ENCODE peak calls at places on chromosomes 7 and 10, in ten cellular contexts. K is iPS DF 6.9, B is RPMI8226, T is NCI-H345, U is RKO, A is A549, O is NCI-H146, Q is ovary, H is caudate nucleus, X is putamen. W is an unnamed sample.

GRCh38 chr10:8023321-8023720 is 31.2 kb upstream of the GATA3 start:
- DNase-seq in X (no peak), U (no peak), T (no peak), O (no peak), B (no peak), Q (no peak), H (no peak), K (no peak), A (no peak), W (no peak)

GRCh38 chr10:124983321-124983720 is 41.4 kb downstream of the ZRANB1 start:
- DNase-seq in A (no peak), K (no peak), B (no peak), T (no peak), X (no peak), H (no peak), Q (no peak), U (no peak), O (peak), W (peak)

GRCh38 chr7:44264221-44264956 is 61.0 kb downstream of the CAMK2B start:
- DNase-seq in A (no peak), O (peak), T (peak), Q (no peak), B (peak), X (peak), H (peak), K (no peak), U (no peak), W (no peak)

GRCh38 chr7:108015740-108016139 is 12.8 kb upstream of the LAMB1 start:
- DNase-seq in Q (no peak), X (no peak), U (no peak), A (no peak), T (no peak), K (no peak), H (no peak), O (no peak), B (no peak), W (no peak)

GRCh38 chr10:19629559-19629958 is 186.7 kb upstream of the PLXDC2 start:
- DNase-seq in H (peak), T (no peak), Q (peak), B (peak), K (no peak), A (no peak), X (peak), O (no peak), U (no peak), W (no peak)

GRCh38 chr7:43004076-43004475 is 71.9 kb downstream of the MRPL32 start:
- DNase-seq in O (no peak), X (no peak), K (no peak), U (no peak), B (no peak), H (no peak), A (no peak), Q (no peak), T (no peak), W (no peak)

GRCh38 chr7:47515305-47515834 is 66.5 kb downstream of the TNS3 start:
- DNase-seq in T (no peak), H (no peak), Q (no peak), O (no peak), X (no peak), A (no peak), B (no peak), U (no peak), K (no peak), W (no peak)

GRCh38 chr7:82980130-82980529 is 182.6 kb downstream of the PCLO start:
- DNase-seq in U (no peak), T (no peak), K (no peak), B (no peak), O (no peak), Q (no peak), A (no peak), H (no peak), X (no peak), W (no peak)

GRCh38 chr7:126222782-126223181 is 1030.0 kb downstream of the GRM8 start:
- DNase-seq in O (no peak), Q (no peak), U (no peak), A (no peak), T (no peak), X (no peak), B (no peak), H (no peak), K (no peak), W (no peak)

GRCh38 chr10:88178758-88179157 is 315.3 kb downstream of the PTEN start:
- DNase-seq in T (peak), H (no peak), A (no peak), B (no peak), Q (no peak), O (peak), U (no peak), K (no peak), X (no peak), W (no peak)

GRCh38 chr7:132137681-132138080 is 438.6 kb downstream of the PLXNA4 start:
- DNase-seq in X (no peak), O (no peak), U (no peak), Q (no peak), A (no peak), K (no peak), T (no peak), H (no peak), B (no peak), W (no peak)

GRCh38 chr10:4721994-4722753 is 103.8 kb upstream of the AKR1E2 start:
- DNase-seq in Q (no peak), O (no peak), B (no peak), X (no peak), T (no peak), K (no peak), U (no peak), A (no peak), H (no peak), W (no peak)

GRCh38 chr10:87842220-87842641 is 21.1 kb downstream of the KLLN start:
- DNase-seq in A (peak), K (no peak), O (no peak), H (no peak), X (no peak), U (peak), B (no peak), T (no peak), Q (no peak), W (peak)

GRCh38 chr7:50339990-50340500 is 35.5 kb downstream of the IKZF1 start:
- DNase-seq in B (no peak), K (no peak), O (peak), H (no peak), Q (no peak), X (no peak), A (no peak), T (peak), U (no peak), W (no peak)